ENCODE peak calls at places on chromosome 7, in eight cellular contexts. One of them, this sample, is unnamed.

GRCh38 chr7:12584940-12585339 is 14.4 kb downstream of the SCIN start:
- DNase-seq in naive thymus-derived CD8-positive, alpha-beta T cell: no peak
- DNase-seq in T-helper 17 cell: no peak
- DNase-seq in MCF 10A: no peak
- DNase-seq in AML-193: peak; percentile 12
- DNase-seq in GM23248: peak; percentile 66
- DNase-seq in stimulated activated CD4-positive, alpha-beta T cell treated with anti-CD3 and anti-CD28 coated beads, Interleukin-12 subunit alpha, Interleukin-12 subunit beta, amount 100 ng/mL, for 4 hours: no peak
- DNase-seq in activated CD4-positive, CD25-positive, alpha-beta regulatory T cell treated with anti-CD3 and anti-CD28 coated beads, Interleukin-2, amount 50 U/mL, for 72 hours: no peak
- DNase-seq in this sample: peak; percentile 53

GRCh38 chr7:135755351-135755753 is 6.7 kb upstream of the FAM180A start:
- DNase-seq in T-helper 17 cell: no peak
- DNase-seq in stimulated activated CD4-positive, alpha-beta T cell treated with anti-CD3 and anti-CD28 coated beads, Interleukin-12 subunit alpha, Interleukin-12 subunit beta, amount 100 ng/mL, for 4 hours: no peak
- DNase-seq in naive thymus-derived CD8-positive, alpha-beta T cell: no peak
- DNase-seq in GM23248: no peak
- DNase-seq in MCF 10A: no peak
- DNase-seq in AML-193: no peak
- DNase-seq in activated CD4-positive, CD25-positive, alpha-beta regulatory T cell treated with anti-CD3 and anti-CD28 coated beads, Interleukin-2, amount 50 U/mL, for 72 hours: no peak
- DNase-seq in this sample: no peak

GRCh38 chr7:27302590-27302989 is 60.0 kb downstream of the EVX1 start:
- DNase-seq in GM23248: no peak
- DNase-seq in stimulated activated CD4-positive, alpha-beta T cell treated with anti-CD3 and anti-CD28 coated beads, Interleukin-12 subunit alpha, Interleukin-12 subunit beta, amount 100 ng/mL, for 4 hours: no peak
- DNase-seq in AML-193: no peak
- DNase-seq in activated CD4-positive, CD25-positive, alpha-beta regulatory T cell treated with anti-CD3 and anti-CD28 coated beads, Interleukin-2, amount 50 U/mL, for 72 hours: no peak
- DNase-seq in naive thymus-derived CD8-positive, alpha-beta T cell: no peak
- DNase-seq in MCF 10A: peak; percentile 14
- DNase-seq in T-helper 17 cell: no peak
- DNase-seq in this sample: no peak

GRCh38 chr7:152709307-152710133 is 33.6 kb upstream of the XRCC2 start:
- DNase-seq in GM23248: peak; percentile 69
- DNase-seq in stimulated activated CD4-positive, alpha-beta T cell treated with anti-CD3 and anti-CD28 coated beads, Interleukin-12 subunit alpha, Interleukin-12 subunit beta, amount 100 ng/mL, for 4 hours: no peak
- DNase-seq in activated CD4-positive, CD25-positive, alpha-beta regulatory T cell treated with anti-CD3 and anti-CD28 coated beads, Interleukin-2, amount 50 U/mL, for 72 hours: no peak
- DNase-seq in AML-193: no peak
- DNase-seq in T-helper 17 cell: no peak
- DNase-seq in MCF 10A: peak; percentile 41
- DNase-seq in naive thymus-derived CD8-positive, alpha-beta T cell: no peak
- DNase-seq in this sample: peak; percentile 32

GRCh38 chr7:76260171-76260703 is 42.2 kb upstream of the HSPB1 start:
- DNase-seq in naive thymus-derived CD8-positive, alpha-beta T cell: peak; percentile 41
- DNase-seq in AML-193: no peak
- DNase-seq in MCF 10A: peak; percentile 20
- DNase-seq in GM23248: peak; percentile 55
- DNase-seq in activated CD4-positive, CD25-positive, alpha-beta regulatory T cell treated with anti-CD3 and anti-CD28 coated beads, Interleukin-2, amount 50 U/mL, for 72 hours: peak; percentile 43
- DNase-seq in T-helper 17 cell: peak; percentile 37
- DNase-seq in stimulated activated CD4-positive, alpha-beta T cell treated with anti-CD3 and anti-CD28 coated beads, Interleukin-12 subunit alpha, Interleukin-12 subunit beta, amount 100 ng/mL, for 4 hours: peak; percentile 35
- DNase-seq in this sample: peak; percentile 86

GRCh38 chr7:112759905-112760304 is 30.3 kb downstream of the TMEM168 start:
- DNase-seq in naive thymus-derived CD8-positive, alpha-beta T cell: no peak
- DNase-seq in stimulated activated CD4-positive, alpha-beta T cell treated with anti-CD3 and anti-CD28 coated beads, Interleukin-12 subunit alpha, Interleukin-12 subunit beta, amount 100 ng/mL, for 4 hours: no peak
- DNase-seq in MCF 10A: peak; percentile 10
- DNase-seq in activated CD4-positive, CD25-positive, alpha-beta regulatory T cell treated with anti-CD3 and anti-CD28 coated beads, Interleukin-2, amount 50 U/mL, for 72 hours: no peak
- DNase-seq in T-helper 17 cell: no peak
- DNase-seq in GM23248: peak; percentile 7
- DNase-seq in AML-193: no peak
- DNase-seq in this sample: no peak

GRCh38 chr7:157432541-157432956 is 95.7 kb downstream of the DNAJB6 start:
- DNase-seq in activated CD4-positive, CD25-positive, alpha-beta regulatory T cell treated with anti-CD3 and anti-CD28 coated beads, Interleukin-2, amount 50 U/mL, for 72 hours: no peak
- DNase-seq in MCF 10A: peak; percentile 42
- DNase-seq in naive thymus-derived CD8-positive, alpha-beta T cell: no peak
- DNase-seq in GM23248: peak; percentile 87
- DNase-seq in AML-193: no peak
- DNase-seq in T-helper 17 cell: no peak
- DNase-seq in stimulated activated CD4-positive, alpha-beta T cell treated with anti-CD3 and anti-CD28 coated beads, Interleukin-12 subunit alpha, Interleukin-12 subunit beta, amount 100 ng/mL, for 4 hours: no peak
- DNase-seq in this sample: peak; percentile 90

GRCh38 chr7:77570330-77571011 is 33.4 kb downstream of the PTPN12 start:
- DNase-seq in MCF 10A: no peak
- DNase-seq in activated CD4-positive, CD25-positive, alpha-beta regulatory T cell treated with anti-CD3 and anti-CD28 coated beads, Interleukin-2, amount 50 U/mL, for 72 hours: no peak
- DNase-seq in naive thymus-derived CD8-positive, alpha-beta T cell: no peak
- DNase-seq in AML-193: peak; percentile 76
- DNase-seq in T-helper 17 cell: no peak
- DNase-seq in stimulated activated CD4-positive, alpha-beta T cell treated with anti-CD3 and anti-CD28 coated beads, Interleukin-12 subunit alpha, Interleukin-12 subunit beta, amount 100 ng/mL, for 4 hours: no peak
- DNase-seq in GM23248: peak; percentile 88
- DNase-seq in this sample: peak; percentile 93

GRCh38 chr7:98317366-98318040 is 36.0 kb downstream of the BRI3 start:
- DNase-seq in MCF 10A: no peak
- DNase-seq in naive thymus-derived CD8-positive, alpha-beta T cell: no peak
- DNase-seq in GM23248: no peak
- DNase-seq in AML-193: no peak
- DNase-seq in T-helper 17 cell: no peak
- DNase-seq in stimulated activated CD4-positive, alpha-beta T cell treated with anti-CD3 and anti-CD28 coated beads, Interleukin-12 subunit alpha, Interleukin-12 subunit beta, amount 100 ng/mL, for 4 hours: no peak
- DNase-seq in activated CD4-positive, CD25-positive, alpha-beta regulatory T cell treated with anti-CD3 and anti-CD28 coated beads, Interleukin-2, amount 50 U/mL, for 72 hours: no peak
- DNase-seq in this sample: no peak

GRCh38 chr7:131231381-131232220 is 96.1 kb upstream of the MKLN1 start:
- DNase-seq in AML-193: peak; percentile 91
- DNase-seq in GM23248: peak; percentile 44
- DNase-seq in activated CD4-positive, CD25-positive, alpha-beta regulatory T cell treated with anti-CD3 and anti-CD28 coated beads, Interleukin-2, amount 50 U/mL, for 72 hours: peak; percentile 55
- DNase-seq in naive thymus-derived CD8-positive, alpha-beta T cell: peak; percentile 80
- DNase-seq in MCF 10A: peak; percentile 57
- DNase-seq in stimulated activated CD4-positive, alpha-beta T cell treated with anti-CD3 and anti-CD28 coated beads, Interleukin-12 subunit alpha, Interleukin-12 subunit beta, amount 100 ng/mL, for 4 hours: peak; percentile 22
- DNase-seq in T-helper 17 cell: peak; percentile 15
- DNase-seq in this sample: no peak

GRCh38 chr7:42197391-42197790 is 39.6 kb downstream of the GLI3 start:
- DNase-seq in MCF 10A: peak; percentile 75
- DNase-seq in activated CD4-positive, CD25-positive, alpha-beta regulatory T cell treated with anti-CD3 and anti-CD28 coated beads, Interleukin-2, amount 50 U/mL, for 72 hours: no peak
- DNase-seq in naive thymus-derived CD8-positive, alpha-beta T cell: no peak
- DNase-seq in stimulated activated CD4-positive, alpha-beta T cell treated with anti-CD3 and anti-CD28 coated beads, Interleukin-12 subunit alpha, Interleukin-12 subunit beta, amount 100 ng/mL, for 4 hours: no peak
- DNase-seq in T-helper 17 cell: no peak
- DNase-seq in AML-193: no peak
- DNase-seq in GM23248: no peak
- DNase-seq in this sample: no peak

GRCh38 chr7:101094791-101095375 is 9.6 kb downstream of the TRIM56 start:
- DNase-seq in T-helper 17 cell: no peak
- DNase-seq in AML-193: peak; percentile 43
- DNase-seq in activated CD4-positive, CD25-positive, alpha-beta regulatory T cell treated with anti-CD3 and anti-CD28 coated beads, Interleukin-2, amount 50 U/mL, for 72 hours: no peak
- DNase-seq in GM23248: peak; percentile 74
- DNase-seq in naive thymus-derived CD8-positive, alpha-beta T cell: no peak
- DNase-seq in MCF 10A: peak; percentile 77
- DNase-seq in stimulated activated CD4-positive, alpha-beta T cell treated with anti-CD3 and anti-CD28 coated beads, Interleukin-12 subunit alpha, Interleukin-12 subunit beta, amount 100 ng/mL, for 4 hours: peak; percentile 16
- DNase-seq in this sample: peak; percentile 87

This sample was measured in SK-MEL-5.